ENCODE peak calls at places on chromosome 4, in seven cellular contexts. C, Y, E, U, A, S and V are unnamed samples.

GRCh38 chr4:1215347-1216075 is 33.4 kb downstream of the CTBP1 start:
- DNase-seq in C (no peak), Y (no peak), E (no peak), U (peak), A (peak), S (peak), V (no peak)

GRCh38 chr4:151766691-151767090 is 5.9 kb upstream of the GATB start:
- DNase-seq in C (no peak), Y (no peak), E (no peak), U (no peak), A (no peak), S (no peak), V (no peak)

GRCh38 chr4:51842167-51842553 is 793 bp upstream of the DCUN1D4 start:
- DNase-seq in C (no peak), Y (no peak), E (no peak), U (peak), A (no peak), S (peak), V (no peak)

GRCh38 chr4:722851-723360 is 17.3 kb downstream of the PCGF3 start:
- DNase-seq in C (no peak), Y (no peak), E (no peak), U (no peak), A (no peak), S (no peak), V (no peak)

GRCh38 chr4:106395582-106395981 is 27.0 kb upstream of the GIMD1 start:
- DNase-seq in C (no peak), Y (no peak), E (no peak), U (no peak), A (no peak), S (no peak), V (no peak)

GRCh38 chr4:7030856-7031255 is 12.3 kb upstream of the TADA2B start:
- DNase-seq in C (no peak), Y (no peak), E (no peak), U (no peak), A (no peak), S (no peak), V (no peak)

GRCh38 chr4:77433102-77433733 is 172.4 kb upstream of the CXCL13 start:
- DNase-seq in C (no peak), Y (no peak), E (peak), U (no peak), A (no peak), S (peak), V (no peak)

GRCh38 chr4:76989391-76990061 is 40.0 kb downstream of the SEPTIN11 start:
- DNase-seq in C (no peak), Y (peak), E (no peak), U (no peak), A (no peak), S (no peak), V (no peak)

GRCh38 chr4:1975880-1976279 is 32.9 kb downstream of the NELFA start:
- DNase-seq in C (no peak), Y (no peak), E (no peak), U (no peak), A (no peak), S (no peak), V (no peak)

GRCh38 chr4:60313616-60314015 is 886.5 kb upstream of the ADGRL3 start:
- DNase-seq in C (no peak), Y (no peak), E (no peak), U (no peak), A (no peak), S (peak), V (no peak)

GRCh38 chr4:36532670-36533373 is 251.4 kb downstream of the DTHD1 start:
- DNase-seq in C (no peak), Y (no peak), E (no peak), U (no peak), A (no peak), S (no peak), V (no peak)

DNA sequence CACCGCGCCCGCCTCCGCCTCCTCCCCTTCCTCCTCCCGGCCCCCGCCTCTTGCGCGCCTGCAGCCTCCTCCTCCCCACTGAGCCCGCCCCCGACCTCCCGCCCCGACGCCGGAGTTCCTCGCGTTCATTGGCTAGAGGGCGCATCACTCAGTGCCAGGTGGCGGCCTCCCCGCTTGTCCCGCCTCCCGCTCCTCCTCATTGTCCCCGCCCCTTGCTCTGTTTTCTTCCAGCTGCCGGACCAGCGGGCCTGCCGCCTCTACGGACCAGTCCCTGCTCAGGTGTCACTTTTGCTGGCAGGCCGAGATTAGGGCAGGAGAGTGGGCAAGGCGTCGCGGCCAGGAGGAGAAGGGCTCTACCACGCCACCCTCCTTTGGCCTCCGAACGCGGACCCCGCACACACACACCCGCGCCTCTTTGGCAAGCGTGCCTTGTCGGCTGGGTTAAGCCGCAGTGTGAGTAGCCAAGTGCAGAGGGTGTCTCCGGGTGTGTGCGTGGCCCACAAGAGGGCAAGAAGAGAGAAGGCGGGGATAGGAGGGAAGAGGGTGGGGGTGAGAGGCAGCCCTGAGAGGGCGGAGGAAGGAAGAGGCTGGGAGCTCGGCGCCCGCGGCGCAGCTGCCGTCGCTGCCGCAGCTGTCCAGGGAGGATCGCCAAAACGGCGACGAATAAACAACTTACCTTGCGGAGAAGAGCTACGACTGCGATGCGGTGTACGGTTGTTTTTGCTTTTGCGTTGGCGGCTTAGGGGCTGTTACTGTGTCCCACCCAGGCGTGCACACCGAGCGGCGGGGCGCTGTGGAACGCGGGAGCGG is 436 bp upstream of the PPP3CA start:
- DNase-seq in C (peak), Y (peak), E (peak), U (peak), A (peak), S (peak), V (peak)
- TF ChIP-seq CTCF in C (no peak), Y (no peak), E (no peak), U (peak), A (no peak), S (no peak), V (peak)

GRCh38 chr4:149045731-149046130 is 603.5 kb upstream of the NR3C2 start:
- DNase-seq in C (no peak), Y (no peak), E (no peak), U (no peak), A (no peak), S (no peak), V (no peak)
- TF ChIP-seq CTCF in C (no peak), Y (no peak), E (no peak), U (no peak), A (no peak), S (no peak), V (no peak)

GRCh38 chr4:186669735-186670134 is 53.9 kb downstream of the FAT1 start:
- DNase-seq in C (no peak), Y (no peak), E (no peak), U (no peak), A (no peak), S (no peak), V (no peak)
- TF ChIP-seq CTCF in C (no peak), Y (no peak), E (no peak), U (no peak), A (no peak), S (no peak), V (no peak)

GRCh38 chr4:5916229-5916628 is 23.3 kb upstream of the CRMP1 start:
- DNase-seq in C (no peak), Y (no peak), E (no peak), U (no peak), A (no peak), S (no peak), V (no peak)

GRCh38 chr4:5918331-5919030 is 25.6 kb upstream of the CRMP1 start:
- DNase-seq in C (no peak), Y (no peak), E (no peak), U (no peak), A (no peak), S (no peak), V (no peak)

GRCh38 chr4:5908836-5909235 is 15.9 kb upstream of the CRMP1 start:
- DNase-seq in C (no peak), Y (no peak), E (no peak), U (no peak), A (no peak), S (no peak), V (no peak)

DNA sequence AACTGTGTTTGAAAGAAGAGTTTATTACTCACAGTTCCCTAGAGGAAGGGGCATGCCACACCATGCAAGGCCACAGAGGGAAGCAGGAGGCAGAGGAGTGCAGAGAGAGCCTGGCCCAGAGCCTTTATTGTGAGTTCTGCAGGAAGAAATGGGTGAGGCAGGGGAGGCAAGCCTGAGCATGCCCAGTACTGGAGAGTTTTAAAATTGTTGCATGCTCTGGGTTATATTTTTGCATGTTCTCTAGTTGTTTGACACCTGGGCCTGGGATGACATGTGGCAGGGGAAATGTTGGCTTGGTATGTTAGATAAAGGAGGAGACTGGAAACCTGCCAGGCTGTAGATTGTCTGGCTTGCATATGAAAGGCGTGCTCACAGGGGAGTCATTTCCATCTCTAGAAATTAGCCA is 19.7 kb upstream of the CRMP1 start:
- DNase-seq in C (no peak), Y (no peak), E (no peak), U (no peak), A (no peak), S (no peak), V (no peak)
- TF ChIP-seq CTCF in C (no peak), Y (no peak), E (no peak), U (no peak), A (no peak), S (no peak), V (no peak)

GRCh38 chr4:41232406-41232805 is 18.1 kb upstream of the APBB2 start:
- DNase-seq in C (no peak), Y (no peak), E (no peak), U (no peak), A (no peak), S (no peak), V (no peak)
- TF ChIP-seq CTCF in C (no peak), Y (no peak), E (no peak), U (no peak), A (no peak), S (peak), V (no peak)

DNA sequence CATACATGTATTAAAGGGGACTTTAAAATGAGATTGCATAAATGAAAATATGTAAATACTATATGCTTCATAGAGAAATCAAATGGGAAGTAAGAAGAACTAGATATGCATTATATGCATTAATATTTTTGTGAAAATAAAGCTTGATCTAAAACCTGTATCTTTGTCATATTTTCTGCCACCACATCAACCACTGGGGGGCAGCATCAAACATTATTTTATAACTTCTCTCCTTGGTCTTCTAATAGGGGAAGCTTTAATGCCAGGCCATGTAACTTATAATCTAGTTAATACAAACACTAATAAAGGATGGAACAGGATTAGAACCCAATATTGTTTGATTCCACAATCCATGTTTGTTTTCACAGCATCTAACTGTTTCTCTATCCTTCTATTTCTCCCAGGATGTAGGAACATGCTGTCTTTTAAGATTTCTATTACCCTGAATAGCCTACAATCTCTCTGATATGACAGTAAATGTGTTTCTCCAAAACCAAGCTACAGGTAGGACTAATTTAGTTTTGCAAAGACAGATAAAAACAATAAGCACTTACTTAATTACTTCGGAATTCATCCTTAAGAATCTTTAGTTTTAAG is 10.0 kb downstream of the QRFPR start:
- DNase-seq in C (no peak), Y (no peak), E (peak), U (no peak), A (peak), S (peak), V (no peak)
- TF ChIP-seq CTCF in C (peak), Y (peak), E (peak), U (peak), A (peak), S (peak), V (peak)

GRCh38 chr4:110624016-110624770 is 1.3 kb upstream of the PITX2 start:
- DNase-seq in C (no peak), Y (no peak), E (no peak), U (no peak), A (no peak), S (no peak), V (no peak)
- TF ChIP-seq CTCF in C (no peak), Y (no peak), E (no peak), U (no peak), A (no peak), S (no peak), V (no peak)

GRCh38 chr4:8067274-8067936 is 91.2 kb downstream of the ABLIM2 start:
- DNase-seq in C (no peak), Y (no peak), E (no peak), U (no peak), A (no peak), S (no peak), V (no peak)

GRCh38 chr4:8069102-8069752 is 89.4 kb downstream of the ABLIM2 start:
- DNase-seq in C (no peak), Y (no peak), E (no peak), U (no peak), A (no peak), S (no peak), V (no peak)

GRCh38 chr4:8066336-8066931 is 92.2 kb downstream of the ABLIM2 start:
- DNase-seq in C (no peak), Y (no peak), E (no peak), U (no peak), A (no peak), S (no peak), V (no peak)

GRCh38 chr4:8070751-8071718 is 87.6 kb downstream of the ABLIM2 start:
- DNase-seq in C (no peak), Y (no peak), E (no peak), U (no peak), A (no peak), S (no peak), V (no peak)

GRCh38 chr4:8067945-8068894 is 90.4 kb downstream of the ABLIM2 start:
- DNase-seq in C (no peak), Y (no peak), E (no peak), U (no peak), A (no peak), S (no peak), V (no peak)
- TF ChIP-seq CTCF in C (no peak), Y (no peak), E (no peak), U (no peak), A (no peak), S (no peak), V (no peak)